ENCODE peak calls at places on chromosomes 3 and 15, in five cellular contexts. One of them, this sample, is unnamed.

GRCh38 chr15:80411788-80412288 is 7.7 kb downstream of the ARNT2 start:
- DNase-seq in psoas muscle: no peak
- DNase-seq in GM12864: no peak
- DNase-seq in epithelial cell of esophagus: no peak
- DNase-seq in lower lobe of right lung: no peak
- DNase-seq in this sample: no peak

GRCh38 chr3:169104541-169104940 is 559.0 kb downstream of the MECOM start:
- DNase-seq in psoas muscle: no peak
- DNase-seq in lower lobe of right lung: no peak
- DNase-seq in epithelial cell of esophagus: peak; percentile 77
- DNase-seq in GM12864: no peak
- DNase-seq in this sample: no peak

GRCh38 chr3:32460031-32460749 is 42.5 kb downstream of the CMTM6 start:
- DNase-seq in lower lobe of right lung: no peak
- DNase-seq in GM12864: peak; percentile 56
- DNase-seq in epithelial cell of esophagus: peak; percentile 60
- DNase-seq in psoas muscle: no peak
- DNase-seq in this sample: peak; percentile 85

GRCh38 chr3:186365202-186365974 is 3.4 kb upstream of the DGKG start:
- DNase-seq in epithelial cell of esophagus: peak; percentile 17
- DNase-seq in psoas muscle: no peak
- DNase-seq in lower lobe of right lung: no peak
- DNase-seq in GM12864: no peak
- DNase-seq in this sample: no peak

GRCh38 chr3:39156421-39156820 is 3.0 kb upstream of the CSRNP1 start:
- DNase-seq in psoas muscle: no peak
- DNase-seq in lower lobe of right lung: no peak
- DNase-seq in epithelial cell of esophagus: no peak
- DNase-seq in GM12864: no peak
- DNase-seq in this sample: no peak

GRCh38 chr3:98731720-98732238 is 31.4 kb upstream of the ST3GAL6 start:
- DNase-seq in GM12864: no peak
- DNase-seq in lower lobe of right lung: no peak
- DNase-seq in psoas muscle: no peak
- DNase-seq in epithelial cell of esophagus: no peak
- DNase-seq in this sample: no peak

GRCh38 chr3:156036258-156037053 is 83.9 kb upstream of the KCNAB1 start:
- DNase-seq in lower lobe of right lung: no peak
- DNase-seq in psoas muscle: no peak
- DNase-seq in epithelial cell of esophagus: no peak
- DNase-seq in GM12864: no peak
- DNase-seq in this sample: no peak

GRCh38 chr3:188390775-188391443 is 237.0 kb downstream of the LPP start:
- DNase-seq in psoas muscle: no peak
- DNase-seq in epithelial cell of esophagus: no peak
- DNase-seq in GM12864: no peak
- DNase-seq in lower lobe of right lung: no peak
- DNase-seq in this sample: no peak

GRCh38 chr15:70379938-70380337 is 282.2 kb upstream of the TLE3 start:
- DNase-seq in GM12864: no peak
- DNase-seq in psoas muscle: no peak
- DNase-seq in epithelial cell of esophagus: no peak
- DNase-seq in lower lobe of right lung: no peak
- DNase-seq in this sample: no peak

GRCh38 chr15:32994810-32995424 is 199.6 kb downstream of the FMN1 start:
- DNase-seq in GM12864: no peak
- DNase-seq in psoas muscle: no peak
- DNase-seq in lower lobe of right lung: no peak
- DNase-seq in epithelial cell of esophagus: peak; percentile 59
- DNase-seq in this sample: peak; percentile 24

GRCh38 chr3:197801801-197802504 is 10.9 kb downstream of the LRCH3 start:
- DNase-seq in epithelial cell of esophagus: peak; percentile 61
- DNase-seq in lower lobe of right lung: no peak
- DNase-seq in psoas muscle: no peak
- DNase-seq in GM12864: no peak
- DNase-seq in this sample: no peak

GRCh38 chr3:197800379-197800778 is 9.3 kb downstream of the LRCH3 start:
- DNase-seq in lower lobe of right lung: no peak
- DNase-seq in psoas muscle: no peak
- DNase-seq in GM12864: no peak
- DNase-seq in epithelial cell of esophagus: no peak
- DNase-seq in this sample: no peak

GRCh38 chr3:197807969-197808587 is 17.0 kb downstream of the LRCH3 start:
- DNase-seq in GM12864: no peak
- DNase-seq in epithelial cell of esophagus: no peak
- DNase-seq in psoas muscle: no peak
- DNase-seq in lower lobe of right lung: no peak
- DNase-seq in this sample: no peak

GRCh38 chr3:197798863-197799262 is 7.8 kb downstream of the LRCH3 start:
- DNase-seq in psoas muscle: no peak
- DNase-seq in epithelial cell of esophagus: no peak
- DNase-seq in GM12864: no peak
- DNase-seq in lower lobe of right lung: no peak
- DNase-seq in this sample: peak; percentile 56

DNA sequence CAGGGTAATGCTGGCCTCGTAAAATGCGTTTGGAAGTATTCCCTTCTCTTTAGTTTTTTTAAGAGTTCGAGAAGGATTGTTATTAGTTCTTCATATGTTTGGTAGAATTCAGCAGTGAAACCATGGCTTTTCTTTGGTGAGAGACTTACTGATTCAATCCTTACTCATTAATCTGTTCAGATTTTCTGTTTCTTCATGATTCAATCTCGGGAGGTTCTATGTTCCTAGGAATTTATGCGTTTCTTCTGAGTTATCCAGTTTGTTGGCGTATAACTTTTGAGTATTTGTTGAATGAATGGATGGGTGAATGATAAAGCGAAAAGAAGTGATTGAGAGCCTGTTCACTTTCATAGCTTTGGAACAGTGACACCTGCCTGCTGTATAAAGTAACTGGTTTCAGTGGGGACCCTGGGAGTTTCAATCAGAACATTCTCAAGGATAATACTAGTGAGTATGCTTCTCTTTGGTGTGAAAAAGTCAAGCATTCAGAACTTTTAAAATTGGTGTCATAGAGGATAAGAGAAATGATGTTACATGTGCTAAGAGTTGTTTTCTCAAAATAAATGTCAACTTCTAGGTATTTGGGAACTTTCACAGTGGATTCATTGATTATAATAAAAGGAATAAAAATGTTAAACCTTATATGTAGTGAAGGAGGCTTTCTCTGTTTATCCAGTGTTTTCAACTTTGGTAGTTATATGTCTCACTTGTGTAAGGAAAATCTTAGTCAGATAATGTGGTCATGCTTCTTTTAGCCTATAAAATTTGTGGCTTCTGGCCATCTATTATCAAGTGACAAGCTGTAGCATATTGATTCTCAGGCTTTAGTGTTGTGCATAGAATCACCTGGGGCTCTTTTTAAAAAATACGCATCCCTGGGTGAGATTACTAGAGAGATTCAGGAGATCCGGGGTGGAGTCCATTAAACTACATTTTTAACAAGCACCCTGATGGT is 11.7 kb downstream of the LRCH3 start:
- DNase-seq in lower lobe of right lung: no peak
- DNase-seq in GM12864: no peak
- DNase-seq in epithelial cell of esophagus: no peak
- DNase-seq in psoas muscle: no peak
- DNase-seq in this sample: no peak
- TF ChIP-seq CTCF in lower lobe of right lung: no peak
- TF ChIP-seq CTCF in GM12864: peak; percentile 16
- TF ChIP-seq CTCF in epithelial cell of esophagus: peak; percentile 12
- TF ChIP-seq CTCF in psoas muscle: no peak
- TF ChIP-seq CTCF in this sample: peak; percentile 34

DNA sequence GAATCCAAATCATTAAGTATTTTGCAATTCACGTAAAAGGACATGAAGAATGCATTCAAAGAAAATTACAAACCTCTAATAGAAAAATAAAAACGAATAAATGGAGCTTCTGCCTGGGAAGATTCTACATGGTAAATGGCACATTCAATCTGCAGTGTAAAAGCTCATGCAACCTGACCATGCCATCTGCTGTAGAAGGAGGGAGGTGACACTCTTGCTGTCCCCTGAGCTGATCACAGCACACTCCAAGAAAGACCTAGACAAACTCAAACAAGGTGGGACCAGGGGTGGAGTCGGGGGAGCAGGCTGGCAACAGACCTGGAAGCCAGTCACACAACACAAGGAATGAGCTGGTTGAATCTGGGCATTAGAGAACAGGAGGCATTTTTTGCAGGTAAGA is 101.8 kb downstream of the BDH1 start:
- DNase-seq in psoas muscle: no peak
- DNase-seq in GM12864: no peak
- DNase-seq in epithelial cell of esophagus: peak; percentile 37
- DNase-seq in lower lobe of right lung: no peak
- DNase-seq in this sample: peak; percentile 50
- TF ChIP-seq CTCF in psoas muscle: peak; percentile 54
- TF ChIP-seq CTCF in GM12864: peak; percentile 47
- TF ChIP-seq CTCF in epithelial cell of esophagus: peak; percentile 57
- TF ChIP-seq CTCF in lower lobe of right lung: no peak
- TF ChIP-seq CTCF in this sample: peak; percentile 45

GRCh38 chr15:99961011-99961441 is 227.8 kb upstream of the LYSMD4 start:
- DNase-seq in psoas muscle: no peak
- DNase-seq in GM12864: no peak
- DNase-seq in epithelial cell of esophagus: peak; percentile 66
- DNase-seq in lower lobe of right lung: no peak
- DNase-seq in this sample: peak; percentile 21
- TF ChIP-seq CTCF in psoas muscle: peak; percentile 25
- TF ChIP-seq CTCF in GM12864: peak; percentile 17
- TF ChIP-seq CTCF in epithelial cell of esophagus: peak; percentile 32
- TF ChIP-seq CTCF in lower lobe of right lung: peak; percentile 27
- TF ChIP-seq CTCF in this sample: no peak

GRCh38 chr3:190695994-190696393 is 166.5 kb downstream of the GMNC start:
- DNase-seq in GM12864: no peak
- DNase-seq in psoas muscle: no peak
- DNase-seq in epithelial cell of esophagus: no peak
- DNase-seq in lower lobe of right lung: no peak
- DNase-seq in this sample: no peak

GRCh38 chr3:190697901-190698300 is 164.6 kb downstream of the GMNC start:
- DNase-seq in psoas muscle: no peak
- DNase-seq in lower lobe of right lung: no peak
- DNase-seq in epithelial cell of esophagus: peak; percentile 52
- DNase-seq in GM12864: no peak
- DNase-seq in this sample: no peak

GRCh38 chr3:190695225-190695624 is 167.3 kb downstream of the GMNC start:
- DNase-seq in GM12864: no peak
- DNase-seq in lower lobe of right lung: no peak
- DNase-seq in psoas muscle: no peak
- DNase-seq in epithelial cell of esophagus: no peak
- DNase-seq in this sample: no peak

GRCh38 chr3:190696777-190697501 is 165.6 kb downstream of the GMNC start:
- DNase-seq in GM12864: no peak
- DNase-seq in psoas muscle: no peak
- DNase-seq in lower lobe of right lung: no peak
- DNase-seq in epithelial cell of esophagus: peak; percentile 46
- DNase-seq in this sample: no peak

DNA sequence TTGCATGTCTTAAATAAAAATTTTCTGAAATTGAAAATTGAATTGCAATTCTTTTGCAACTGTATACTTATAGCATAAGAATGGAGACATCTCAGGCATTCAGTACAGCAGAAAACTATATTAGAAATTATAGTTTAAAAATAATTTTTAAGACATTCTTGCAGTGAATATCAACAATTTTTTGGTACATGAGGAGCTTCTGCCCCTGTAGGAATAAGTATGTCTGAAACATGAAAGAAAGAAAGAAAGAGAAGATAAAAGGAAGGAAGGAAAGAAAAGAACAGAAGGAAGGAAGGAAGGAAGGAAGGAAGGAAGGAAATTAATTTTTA is 165.0 kb downstream of the GMNC start:
- DNase-seq in GM12864: no peak
- DNase-seq in lower lobe of right lung: no peak
- DNase-seq in epithelial cell of esophagus: no peak
- DNase-seq in psoas muscle: no peak
- DNase-seq in this sample: no peak
- TF ChIP-seq CTCF in GM12864: no peak
- TF ChIP-seq CTCF in lower lobe of right lung: no peak
- TF ChIP-seq CTCF in epithelial cell of esophagus: no peak
- TF ChIP-seq CTCF in psoas muscle: no peak
- TF ChIP-seq CTCF in this sample: no peak

DNA sequence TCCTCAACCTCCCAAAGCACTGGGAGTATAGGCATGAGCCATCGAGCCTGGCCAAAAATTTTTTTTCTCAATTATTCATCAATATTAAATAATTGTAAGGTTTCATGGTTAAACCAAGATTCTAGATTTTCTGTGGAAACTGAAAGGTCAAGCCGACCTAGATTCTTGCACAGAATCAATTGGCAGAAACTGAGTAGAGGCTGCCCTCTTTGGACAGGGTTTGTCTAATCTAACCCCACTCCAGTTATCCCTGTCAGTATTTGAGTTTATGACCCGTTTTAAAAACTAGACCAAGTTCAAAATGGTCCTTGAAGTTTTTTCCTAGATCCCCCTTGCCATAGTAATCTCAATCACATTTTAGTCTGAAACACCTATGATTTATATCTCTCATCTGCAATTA is 8.6 kb upstream of the ADAM10 start:
- DNase-seq in GM12864: no peak
- DNase-seq in epithelial cell of esophagus: peak; percentile 20
- DNase-seq in psoas muscle: no peak
- DNase-seq in lower lobe of right lung: no peak
- DNase-seq in this sample: peak; percentile 46
- TF ChIP-seq CTCF in GM12864: peak; percentile 41
- TF ChIP-seq CTCF in epithelial cell of esophagus: no peak
- TF ChIP-seq CTCF in psoas muscle: no peak
- TF ChIP-seq CTCF in lower lobe of right lung: peak; percentile 23
- TF ChIP-seq CTCF in this sample: peak; percentile 25